ENCODE peak calls at places on chromosome 10, in ten cellular contexts. G is fibroblast of mammary gland, O is colonic mucosa, F is choroid plexus epithelial cell, V is prostate gland, A is breast epithelium, X is AG04449, B is A549, Y is uterus, N is MM.1S. L is an unnamed sample.

GRCh38 chr10:15208221-15208620 is 39.7 kb upstream of the NMT2 start:
- DNase-seq in V (no peak), X (no peak), Y (no peak), A (no peak), F (no peak), B (no peak), G (no peak), N (no peak), O (no peak), L (no peak)

GRCh38 chr10:1579141-1579491 is 158.2 kb downstream of the ADARB2 start:
- DNase-seq in G (no peak), Y (no peak), A (no peak), V (no peak), B (no peak), N (no peak), X (no peak), F (no peak), O (no peak), L (no peak)

GRCh38 chr10:99628923-99629624 is 8.8 kb upstream of the SLC25A28 start:
- DNase-seq in V (no peak), F (no peak), A (no peak), B (no peak), G (no peak), O (no peak), Y (no peak), N (no peak), X (no peak), L (no peak)

GRCh38 chr10:69721690-69722310 is 79.9 kb upstream of the COL13A1 start:
- DNase-seq in O (no peak), Y (no peak), F (peak; percentile 85), X (no peak), V (no peak), G (no peak), A (no peak), B (no peak), N (no peak), L (no peak)

GRCh38 chr10:124354411-124355382 is 64.0 kb downstream of the OAT start:
- DNase-seq in N (peak; percentile 48), O (peak; percentile 52), G (peak; percentile 67), A (no peak), B (peak; percentile 27), X (no peak), V (no peak), F (peak; percentile 91), Y (peak; percentile 52), L (no peak)

GRCh38 chr10:106557951-106558733 is 606.4 kb downstream of the SORCS1 start:
- DNase-seq in X (peak; percentile 34), B (peak; percentile 10), G (peak; percentile 77), F (peak; percentile 76), A (no peak), V (no peak), Y (no peak), O (no peak), N (no peak), L (no peak)

GRCh38 chr10:108424656-108425055 is 1260.2 kb upstream of the SORCS1 start:
- DNase-seq in O (no peak), V (no peak), X (peak; percentile 34), A (no peak), N (no peak), G (peak; percentile 66), F (peak; percentile 73), Y (no peak), B (no peak), L (no peak)

GRCh38 chr10:61793760-61794713 is 107.5 kb upstream of the ARID5B start:
- DNase-seq in G (peak; percentile 65), N (no peak), X (peak; percentile 44), B (no peak), V (no peak), F (peak; percentile 48), O (no peak), A (no peak), Y (no peak), L (no peak)

GRCh38 chr10:115402690-115403089 is 309.5 kb downstream of the ATRNL1 start:
- DNase-seq in X (no peak), N (no peak), O (no peak), G (peak; percentile 64), V (no peak), B (no peak), Y (no peak), A (no peak), F (peak; percentile 80), L (no peak)

GRCh38 chr10:13971586-13972475 is 358.9 kb downstream of the FRMD4A start:
- DNase-seq in Y (no peak), N (no peak), X (peak; percentile 75), V (no peak), O (no peak), B (no peak), F (peak; percentile 30), A (no peak), G (peak; percentile 60), L (no peak)

GRCh38 chr10:102064868-102065560 is at the start of gene HPS6:
- DNase-seq in O (peak; percentile 94), N (peak; percentile 93), B (peak; percentile 90), Y (peak; percentile 90), F (peak; percentile 91), G (peak; percentile 82), X (peak; percentile 23), V (peak; percentile 90), A (peak; percentile 89), L (peak; percentile 53)

GRCh38 chr10:86727992-86728559 is 28.3 kb upstream of the BMPR1A start:
- DNase-seq in O (no peak), N (no peak), Y (no peak), G (peak; percentile 49), F (no peak), B (no peak), A (no peak), V (no peak), X (no peak), L (no peak)

GRCh38 chr10:68231106-68231901 is 609 bp downstream of the ATOH7 start:
- DNase-seq in F (peak; percentile 62), Y (peak; percentile 71), V (peak; percentile 19), B (peak; percentile 84), X (no peak), G (peak; percentile 58), A (no peak), O (peak; percentile 58), N (peak; percentile 80), L (no peak)

GRCh38 chr10:72309290-72310240 is 35.8 kb downstream of the DDIT4 start:
- DNase-seq in Y (no peak), F (no peak), X (no peak), N (peak; percentile 3), A (no peak), B (no peak), V (peak; percentile 43), O (peak; percentile 86), G (peak; percentile 60), L (no peak)

DNA sequence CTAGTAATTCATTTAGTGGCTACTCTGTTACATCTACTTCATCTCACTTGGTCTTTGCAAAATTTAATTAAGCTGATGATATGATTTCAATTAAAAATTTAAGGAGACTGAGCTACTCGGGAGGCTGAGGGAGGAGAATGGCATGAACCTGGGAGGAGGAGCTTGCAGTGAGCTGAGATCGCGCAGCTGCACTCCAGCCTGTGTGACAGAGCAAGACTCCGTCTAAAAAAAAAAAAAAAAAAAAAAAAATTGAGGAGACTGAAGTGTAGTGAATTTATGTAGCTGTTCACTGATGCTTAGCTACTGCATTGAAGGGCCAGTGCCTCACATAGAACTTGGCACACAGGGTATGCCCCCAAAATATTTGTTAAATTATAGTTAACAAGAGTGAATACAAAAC is 982.3 kb upstream of the MBL2 start:
- DNase-seq in F (no peak), G (no peak), B (no peak), X (no peak), O (no peak), V (no peak), Y (no peak), A (no peak), N (no peak), L (no peak)
- H3K4me3 ChIP-seq in F (no peak overlapping the region), G (no peak overlapping the region), B (no peak overlapping the region), X (no peak overlapping the region), O (no peak overlapping the region), V (no peak overlapping the region), Y (no peak overlapping the region), A (no peak overlapping the region), N (no peak overlapping the region), L (no peak overlapping the region)

GRCh38 chr10:33331020-33331557 is 3.4 kb downstream of the NRP1 start:
- DNase-seq in X (no peak), A (no peak), N (no peak), O (no peak), B (no peak), F (no peak), G (peak; percentile 40), V (no peak), Y (no peak), L (no peak)

GRCh38 chr10:33327750-33328149 is 6.7 kb downstream of the NRP1 start:
- DNase-seq in B (no peak), Y (no peak), A (no peak), X (no peak), G (no peak), F (peak; percentile 53), N (no peak), V (no peak), O (no peak), L (no peak)

GRCh38 chr10:33328253-33328652 is 6.2 kb downstream of the NRP1 start:
- DNase-seq in F (no peak), N (no peak), X (no peak), B (no peak), Y (no peak), A (no peak), O (no peak), G (no peak), V (no peak), L (no peak)

GRCh38 chr10:33330543-33331019 is 3.9 kb downstream of the NRP1 start:
- DNase-seq in Y (peak; percentile 86), N (peak; percentile 59), O (peak; percentile 90), X (no peak), G (peak; percentile 91), A (peak; percentile 81), F (peak; percentile 94), V (peak; percentile 82), B (peak; percentile 87), L (peak; percentile 24)

DNA sequence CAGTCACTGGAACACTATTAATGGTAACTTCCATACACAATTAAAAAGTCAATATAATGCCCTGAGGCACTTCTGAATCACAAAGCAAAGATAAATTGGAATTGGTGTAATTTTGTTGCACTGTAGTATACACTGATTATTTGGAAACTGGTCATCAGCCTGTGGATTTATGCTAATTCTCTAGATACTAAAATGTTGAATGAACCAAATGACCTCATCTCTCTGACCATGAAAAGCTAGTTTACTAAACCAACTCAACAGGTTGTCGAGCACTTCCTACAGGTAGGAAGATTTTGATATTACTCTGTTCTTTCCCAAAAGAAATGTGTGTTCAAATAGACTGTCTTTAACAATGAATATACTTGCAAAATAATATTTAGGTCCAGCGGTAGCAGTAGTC is 5.3 kb downstream of the NRP1 start:
- DNase-seq in Y (no peak), F (no peak), V (no peak), G (no peak), N (no peak), X (no peak), A (no peak), O (no peak), B (no peak), L (no peak)
- H3K4me3 ChIP-seq in Y (no peak overlapping the region), F (no peak overlapping the region), V (no peak overlapping the region), G (peak overlapping the region; percentile 10), N (no peak overlapping the region), X (peak overlapping the region; percentile 9), A (no peak overlapping the region), O (no peak overlapping the region), B (no peak overlapping the region), L (no peak overlapping the region)

GRCh38 chr10:17425584-17426262 is 28.7 kb downstream of the ST8SIA6 start:
- DNase-seq in F (no peak), B (no peak), A (no peak), Y (no peak), G (no peak), V (no peak), N (no peak), O (no peak), X (no peak), L (no peak)
- H3K4me3 ChIP-seq in F (no peak overlapping the region), B (no peak overlapping the region), A (no peak overlapping the region), Y (no peak overlapping the region), G (no peak overlapping the region), V (no peak overlapping the region), N (no peak overlapping the region), O (no peak overlapping the region), X (no peak overlapping the region), L (no peak overlapping the region)

GRCh38 chr10:84360634-84361365 is 32.4 kb downstream of the CCSER2 start:
- DNase-seq in V (no peak), F (peak; percentile 66), B (no peak), A (no peak), N (no peak), G (peak; percentile 22), X (no peak), O (no peak), Y (no peak), L (no peak)
- H3K4me3 ChIP-seq in V (peak overlapping the region; percentile 4), F (peak overlapping the region; percentile 54), B (peak overlapping the region; percentile 35), A (peak overlapping the region; percentile 56), N (no peak overlapping the region), G (peak overlapping the region; percentile 40), X (peak overlapping the region; percentile 37), O (peak overlapping the region; percentile 1), Y (peak overlapping the region; percentile 13), L (no peak overlapping the region)